ENCODE peak calls at places on chromosomes 4 and X, in four cellular contexts. H, K, O and A are unnamed samples.

GRCh38 chr4:61204353-61204752 is 4.2 kb downstream of the ADGRL3 start:
- DNase-seq in H (peak), K (no peak), O (no peak), A (peak)

GRCh38 chr4:81030617-81031388 is at the start of gene BMP3:
- DNase-seq in H (no peak), O (no peak), K (peak), A (peak)

GRCh38 chrX:679161-679979 is 48.8 kb downstream of the SHOX start:
- DNase-seq in K (no peak), O (no peak), H (no peak), A (no peak)

GRCh38 chr4:16226816-16227461 is 668 bp upstream of the TAPT1 start:
- DNase-seq in K (peak), O (peak), H (peak), A (peak)

GRCh38 chr4:149754526-149754925 is 61.1 kb downstream of the IQCM start:
- DNase-seq in O (no peak), H (peak), K (no peak), A (no peak)

GRCh38 chrX:135432881-135433521 is 11.3 kb downstream of the SMIM10L2A start:
- DNase-seq in H (no peak), K (no peak), O (no peak), A (no peak)

GRCh38 chr4:120007171-120007894 is 59.3 kb downstream of the MAD2L1 start:
- DNase-seq in K (no peak), O (no peak), H (peak), A (peak)

GRCh38 chr4:126991965-126992364 is 640.8 kb upstream of the INTU start:
- DNase-seq in K (no peak), H (no peak), O (peak), A (no peak)

GRCh38 chrX:41528784-41529183 is 81.6 kb downstream of the NYX start:
- DNase-seq in H (no peak), O (no peak), K (no peak), A (no peak)

GRCh38 chr4:172851534-172851933 is 317.1 kb upstream of the GALNT7 start:
- DNase-seq in O (no peak), H (no peak), K (no peak), A (no peak)

GRCh38 chr4:40157444-40157843 is 39.4 kb upstream of the RHOH start:
- DNase-seq in K (no peak), H (no peak), O (no peak), A (no peak)

GRCh38 chr4:52713456-52713937 is 37.7 kb downstream of the ERVMER34-1 start:
- DNase-seq in O (no peak), K (no peak), H (no peak), A (peak)

GRCh38 chr4:168496834-168497233 is at the start of gene PALLD:
- DNase-seq in K (no peak), O (no peak), H (peak), A (no peak)

GRCh38 chr4:140790765-140791164 is 34.6 kb upstream of the TBC1D9 start:
- DNase-seq in O (peak), K (no peak), H (no peak), A (no peak)

GRCh38 chr4:184003433-184003832 is 98.3 kb downstream of the STOX2 start:
- DNase-seq in O (no peak), K (no peak), H (no peak), A (no peak)

GRCh38 chrX:49884290-49884862 is 5.1 kb downstream of the USP27X start:
- DNase-seq in O (peak), H (peak), K (peak), A (peak)

GRCh38 chr4:89558147-89558546 is 250.5 kb upstream of the GPRIN3 start:
- DNase-seq in H (no peak), K (no peak), O (no peak), A (no peak)